ENCODE peak calls at places on chromosome 18, in seven cellular contexts. One of them, this sample, is unnamed.
A peak's percentile ranks its signal among the peaks of the same experiment; 100 is the strongest.

GRCh38 chr18:27996792-27997191 is 180.1 kb downstream of the CDH2 start:
- DNase-seq in spleen: no peak
- DNase-seq in SK-N-SH: no peak
- DNase-seq in mucosa of descending colon: no peak
- DNase-seq in keratinocyte: no peak
- DNase-seq in pancreas: no peak
- DNase-seq in PC-3: peak; percentile 83
- DNase-seq in this sample: no peak

GRCh38 chr18:57881818-57882413 is 78.8 kb upstream of the ATP8B1 start:
- DNase-seq in spleen: peak; percentile 84
- DNase-seq in mucosa of descending colon: peak; percentile 68
- DNase-seq in PC-3: peak; percentile 76
- DNase-seq in pancreas: peak; percentile 47
- DNase-seq in keratinocyte: no peak
- DNase-seq in SK-N-SH: peak; percentile 57
- DNase-seq in this sample: peak; percentile 72

GRCh38 chr18:32742620-32743019 is 30.2 kb downstream of the KLHL14 start:
- DNase-seq in SK-N-SH: no peak
- DNase-seq in PC-3: no peak
- DNase-seq in keratinocyte: no peak
- DNase-seq in mucosa of descending colon: no peak
- DNase-seq in spleen: no peak
- DNase-seq in pancreas: no peak
- DNase-seq in this sample: no peak

GRCh38 chr18:22974707-22975106 is 41.6 kb downstream of the RBBP8 start:
- DNase-seq in SK-N-SH: no peak
- DNase-seq in pancreas: no peak
- DNase-seq in PC-3: no peak
- DNase-seq in mucosa of descending colon: no peak
- DNase-seq in keratinocyte: no peak
- DNase-seq in spleen: no peak
- DNase-seq in this sample: no peak

GRCh38 chr18:22132763-22133162 is 36.6 kb upstream of the GATA6 start:
- DNase-seq in pancreas: no peak
- DNase-seq in keratinocyte: no peak
- DNase-seq in mucosa of descending colon: no peak
- DNase-seq in spleen: no peak
- DNase-seq in PC-3: no peak
- DNase-seq in SK-N-SH: no peak
- DNase-seq in this sample: no peak

GRCh38 chr18:50138181-50139064 is 56.5 kb downstream of the MYO5B start:
- DNase-seq in mucosa of descending colon: no peak
- DNase-seq in SK-N-SH: no peak
- DNase-seq in keratinocyte: no peak
- DNase-seq in spleen: no peak
- DNase-seq in PC-3: peak; percentile 14
- DNase-seq in pancreas: no peak
- DNase-seq in this sample: no peak

GRCh38 chr18:58337688-58338087 is 291.2 kb downstream of the ALPK2 start:
- DNase-seq in pancreas: no peak
- DNase-seq in spleen: no peak
- DNase-seq in PC-3: no peak
- DNase-seq in mucosa of descending colon: peak; percentile 63
- DNase-seq in SK-N-SH: no peak
- DNase-seq in keratinocyte: no peak
- DNase-seq in this sample: no peak

GRCh38 chr18:57084331-57085298 is 62.3 kb upstream of the BOD1L2 start:
- DNase-seq in pancreas: no peak
- DNase-seq in PC-3: peak; percentile 3
- DNase-seq in SK-N-SH: no peak
- DNase-seq in spleen: no peak
- DNase-seq in keratinocyte: no peak
- DNase-seq in mucosa of descending colon: no peak
- DNase-seq in this sample: no peak

GRCh38 chr18:51569153-51569552 is 371.7 kb upstream of the MEX3C start:
- DNase-seq in keratinocyte: no peak
- DNase-seq in mucosa of descending colon: no peak
- DNase-seq in spleen: no peak
- DNase-seq in SK-N-SH: no peak
- DNase-seq in pancreas: no peak
- DNase-seq in PC-3: no peak
- DNase-seq in this sample: no peak

GRCh38 chr18:39341106-39341505 is 1775.5 kb upstream of the CELF4 start:
- DNase-seq in PC-3: no peak
- DNase-seq in SK-N-SH: no peak
- DNase-seq in spleen: no peak
- DNase-seq in pancreas: no peak
- DNase-seq in keratinocyte: no peak
- DNase-seq in mucosa of descending colon: no peak
- DNase-seq in this sample: no peak

GRCh38 chr18:6960124-6960523 is 157.5 kb downstream of the LAMA1 start:
- DNase-seq in keratinocyte: no peak
- DNase-seq in PC-3: no peak
- DNase-seq in mucosa of descending colon: no peak
- DNase-seq in SK-N-SH: no peak
- DNase-seq in pancreas: no peak
- DNase-seq in spleen: no peak
- DNase-seq in this sample: no peak

GRCh38 chr18:61595615-61596014 is 262.4 kb downstream of the CDH20 start:
- DNase-seq in spleen: no peak
- DNase-seq in pancreas: no peak
- DNase-seq in mucosa of descending colon: no peak
- DNase-seq in PC-3: no peak
- DNase-seq in SK-N-SH: no peak
- DNase-seq in keratinocyte: no peak
- DNase-seq in this sample: no peak

GRCh38 chr18:26479686-26480079 is 68.7 kb downstream of the KCTD1 start:
- DNase-seq in PC-3: peak; percentile 28
- DNase-seq in pancreas: no peak
- DNase-seq in spleen: no peak
- DNase-seq in mucosa of descending colon: no peak
- DNase-seq in keratinocyte: no peak
- DNase-seq in SK-N-SH: no peak
- DNase-seq in this sample: no peak

GRCh38 chr18:23173912-23174311 is 38.6 kb downstream of the CABLES1 start:
- DNase-seq in keratinocyte: no peak
- DNase-seq in mucosa of descending colon: no peak
- DNase-seq in spleen: no peak
- DNase-seq in pancreas: no peak
- DNase-seq in PC-3: no peak
- DNase-seq in SK-N-SH: no peak
- DNase-seq in this sample: no peak

GRCh38 chr18:42025974-42026625 is 71.1 kb downstream of the PIK3C3 start:
- DNase-seq in mucosa of descending colon: no peak
- DNase-seq in pancreas: no peak
- DNase-seq in spleen: no peak
- DNase-seq in PC-3: no peak
- DNase-seq in SK-N-SH: no peak
- DNase-seq in keratinocyte: no peak
- DNase-seq in this sample: no peak

GRCh38 chr18:10681581-10682367 is 155.9 kb downstream of the NAPG start:
- DNase-seq in mucosa of descending colon: no peak
- DNase-seq in spleen: no peak
- DNase-seq in PC-3: no peak
- DNase-seq in pancreas: no peak
- DNase-seq in SK-N-SH: no peak
- DNase-seq in keratinocyte: no peak
- DNase-seq in this sample: no peak

GRCh38 chr18:42157878-42158277 is 202.8 kb downstream of the PIK3C3 start:
- DNase-seq in SK-N-SH: no peak
- DNase-seq in keratinocyte: no peak
- DNase-seq in pancreas: no peak
- DNase-seq in mucosa of descending colon: no peak
- DNase-seq in spleen: no peak
- DNase-seq in PC-3: no peak
- DNase-seq in this sample: no peak

GRCh38 chr18:8548186-8548585 is 61.1 kb upstream of the RAB12 start:
- DNase-seq in mucosa of descending colon: no peak
- DNase-seq in spleen: no peak
- DNase-seq in PC-3: peak; percentile 57
- DNase-seq in keratinocyte: no peak
- DNase-seq in SK-N-SH: no peak
- DNase-seq in pancreas: no peak
- DNase-seq in this sample: no peak

GRCh38 chr18:24039666-24040065 is 25.1 kb downstream of the TTC39C start:
- DNase-seq in spleen: no peak
- DNase-seq in mucosa of descending colon: no peak
- DNase-seq in PC-3: no peak
- DNase-seq in keratinocyte: no peak
- DNase-seq in pancreas: no peak
- DNase-seq in SK-N-SH: no peak
- DNase-seq in this sample: no peak

GRCh38 chr18:70429847-70430500 is 141.1 kb downstream of the SOCS6 start:
- DNase-seq in keratinocyte: no peak
- DNase-seq in mucosa of descending colon: no peak
- DNase-seq in pancreas: no peak
- DNase-seq in PC-3: no peak
- DNase-seq in SK-N-SH: no peak
- DNase-seq in spleen: peak; percentile 74
- DNase-seq in this sample: no peak

GRCh38 chr18:48859311-48860275 is 91.2 kb downstream of the SMAD7 start:
- DNase-seq in SK-N-SH: peak; percentile 92
- DNase-seq in keratinocyte: no peak
- DNase-seq in spleen: peak; percentile 72
- DNase-seq in PC-3: no peak
- DNase-seq in pancreas: no peak
- DNase-seq in mucosa of descending colon: no peak
- DNase-seq in this sample: peak; percentile 66

GRCh38 chr18:46247938-46248337 is 143.8 kb downstream of the HAUS1 start:
- DNase-seq in mucosa of descending colon: no peak
- DNase-seq in keratinocyte: no peak
- DNase-seq in SK-N-SH: no peak
- DNase-seq in PC-3: no peak
- DNase-seq in spleen: no peak
- DNase-seq in pancreas: no peak
- DNase-seq in this sample: no peak

GRCh38 chr18:74898965-74899364 is 301.3 kb downstream of the ZNF407 start:
- DNase-seq in PC-3: peak; percentile 72
- DNase-seq in spleen: no peak
- DNase-seq in mucosa of descending colon: no peak
- DNase-seq in keratinocyte: no peak
- DNase-seq in SK-N-SH: no peak
- DNase-seq in pancreas: no peak
- DNase-seq in this sample: no peak

GRCh38 chr18:74895686-74896085 is 298.0 kb downstream of the ZNF407 start:
- DNase-seq in mucosa of descending colon: no peak
- DNase-seq in SK-N-SH: no peak
- DNase-seq in spleen: no peak
- DNase-seq in pancreas: no peak
- DNase-seq in keratinocyte: no peak
- DNase-seq in PC-3: peak; percentile 40
- DNase-seq in this sample: no peak

GRCh38 chr18:74897971-74898657 is 300.4 kb downstream of the ZNF407 start:
- DNase-seq in pancreas: no peak
- DNase-seq in PC-3: peak; percentile 76
- DNase-seq in SK-N-SH: no peak
- DNase-seq in keratinocyte: no peak
- DNase-seq in spleen: no peak
- DNase-seq in mucosa of descending colon: no peak
- DNase-seq in this sample: no peak

GRCh38 chr18:74899554-74899953 is 301.9 kb downstream of the ZNF407 start:
- DNase-seq in pancreas: no peak
- DNase-seq in mucosa of descending colon: no peak
- DNase-seq in PC-3: no peak
- DNase-seq in spleen: no peak
- DNase-seq in SK-N-SH: no peak
- DNase-seq in keratinocyte: no peak
- DNase-seq in this sample: no peak

GRCh38 chr18:74896390-74896991 is 298.8 kb downstream of the ZNF407 start:
- DNase-seq in keratinocyte: no peak
- DNase-seq in PC-3: peak; percentile 73
- DNase-seq in pancreas: peak; percentile 27
- DNase-seq in SK-N-SH: peak; percentile 20
- DNase-seq in spleen: no peak
- DNase-seq in mucosa of descending colon: peak; percentile 76
- DNase-seq in this sample: peak; percentile 63
- TF ChIP-seq CTCF in keratinocyte: peak; percentile 92
- TF ChIP-seq CTCF in PC-3: peak; percentile 89
- TF ChIP-seq CTCF in pancreas: peak; percentile 27
- TF ChIP-seq CTCF in SK-N-SH: peak; percentile 32
- TF ChIP-seq CTCF in spleen: peak; percentile 31
- TF ChIP-seq CTCF in mucosa of descending colon: peak; percentile 57
- TF ChIP-seq CTCF in this sample: peak; percentile 62

GRCh38 chr18:3057526-3057925 is 44.6 kb upstream of the LPIN2 start:
- DNase-seq in SK-N-SH: no peak
- DNase-seq in spleen: no peak
- DNase-seq in PC-3: no peak
- DNase-seq in pancreas: no peak
- DNase-seq in mucosa of descending colon: no peak
- DNase-seq in keratinocyte: no peak
- DNase-seq in this sample: no peak
- H3K4me1 ChIP-seq in SK-N-SH: no peaks in the 10 kb centered on the region
- H3K4me1 ChIP-seq in spleen: peaks cover 40% of the 10 kb centered on the region
- H3K4me1 ChIP-seq in PC-3: peaks cover 10% of the 10 kb centered on the region
- H3K4me1 ChIP-seq in pancreas: no peaks in the 10 kb centered on the region
- H3K4me1 ChIP-seq in mucosa of descending colon: peaks cover under 1% of the 10 kb centered on the region
- H3K4me1 ChIP-seq in keratinocyte: no peaks in the 10 kb centered on the region
- H3K4me1 ChIP-seq in this sample: peaks cover 23% of the 10 kb centered on the region

GRCh38 chr18:62894681-62895390 is 179.5 kb downstream of the PHLPP1 start:
- DNase-seq in pancreas: no peak
- DNase-seq in mucosa of descending colon: no peak
- DNase-seq in keratinocyte: no peak
- DNase-seq in PC-3: no peak
- DNase-seq in spleen: no peak
- DNase-seq in SK-N-SH: no peak
- DNase-seq in this sample: no peak
- H3K4me3 ChIP-seq in pancreas: no peak overlapping the region
- H3K4me3 ChIP-seq in mucosa of descending colon: no peak overlapping the region
- H3K4me3 ChIP-seq in keratinocyte: no peak overlapping the region
- H3K4me3 ChIP-seq in PC-3: no peak overlapping the region
- H3K4me3 ChIP-seq in spleen: no peak overlapping the region
- H3K4me3 ChIP-seq in SK-N-SH: no peak overlapping the region
- H3K4me3 ChIP-seq in this sample: no peak overlapping the region

DNA sequence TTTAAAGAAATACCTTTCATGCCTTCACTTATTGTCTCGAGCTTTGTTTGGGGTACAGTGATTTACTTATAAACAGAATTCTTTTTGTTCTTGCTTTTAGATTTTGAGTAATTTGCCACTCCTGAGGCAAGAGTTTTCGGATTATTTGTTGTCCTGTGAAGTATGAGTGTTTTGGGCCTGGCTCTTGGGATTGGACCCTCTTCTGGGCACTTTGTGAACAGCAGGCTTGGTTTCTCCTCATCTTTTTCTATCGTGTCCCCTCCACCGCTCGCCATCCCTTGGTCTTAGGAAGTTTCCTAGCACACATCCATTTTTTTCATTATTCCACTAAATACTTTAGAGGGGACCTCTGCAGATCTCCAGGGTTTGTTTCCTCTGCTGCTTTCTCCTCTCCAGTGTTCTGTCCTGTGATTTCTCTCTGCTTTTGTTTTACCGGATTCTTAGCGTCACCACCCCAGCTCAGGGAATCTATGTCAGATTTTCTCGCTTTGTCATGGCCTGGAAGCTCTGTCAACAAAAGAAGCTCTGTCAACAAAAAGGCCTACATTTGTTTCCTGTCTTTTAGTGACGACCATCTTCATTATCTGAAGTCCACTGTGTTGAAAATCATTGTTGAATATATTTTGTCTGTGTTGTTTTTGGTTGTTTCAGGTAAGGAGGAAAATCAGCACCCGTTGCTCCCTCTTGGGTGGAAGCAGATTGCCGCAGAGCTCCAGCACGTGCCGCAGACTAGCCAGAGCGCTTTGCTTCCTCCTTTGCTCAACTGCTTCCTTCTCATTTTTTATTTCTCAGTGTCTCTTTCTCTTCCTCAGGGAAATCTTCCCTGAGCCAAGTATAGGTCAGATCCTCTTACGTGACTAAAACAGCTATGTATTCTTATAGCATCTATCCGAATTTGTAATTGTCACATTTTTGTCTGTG is 27.8 kb downstream of the ANKRD62 start:
- DNase-seq in keratinocyte: no peak
- DNase-seq in PC-3: peak; percentile 39
- DNase-seq in mucosa of descending colon: no peak
- DNase-seq in pancreas: no peak
- DNase-seq in SK-N-SH: no peak
- DNase-seq in spleen: no peak
- DNase-seq in this sample: no peak
- TF ChIP-seq CTCF in keratinocyte: no peak
- TF ChIP-seq CTCF in PC-3: peak; percentile 58
- TF ChIP-seq CTCF in mucosa of descending colon: no peak
- TF ChIP-seq CTCF in pancreas: no peak
- TF ChIP-seq CTCF in SK-N-SH: peak; percentile 32
- TF ChIP-seq CTCF in spleen: no peak
- TF ChIP-seq CTCF in this sample: peak; percentile 24

This sample was measured in upper lobe of right lung.